ENCODE peak calls at places on chromosomes 16 and 17, in nine cellular contexts. One of them, this sample, is unnamed.

GRCh38 chr17:51869387-51869786 is 289.1 kb downstream of the CA10 start:
- DNase-seq in substantia nigra: no peak
- DNase-seq in tibial nerve: no peak
- DNase-seq in tibial artery: no peak
- DNase-seq in testis: peak; percentile 19
- DNase-seq in breast epithelium: no peak
- DNase-seq in K562: no peak
- DNase-seq in CD4-positive, CD25-positive, alpha-beta regulatory T cell: no peak
- DNase-seq in aorta: no peak
- DNase-seq in this sample: peak; percentile 19

GRCh38 chr16:87527055-87527724 is 34.4 kb upstream of the ZCCHC14 start:
- DNase-seq in substantia nigra: no peak
- DNase-seq in tibial nerve: no peak
- DNase-seq in tibial artery: no peak
- DNase-seq in testis: no peak
- DNase-seq in breast epithelium: no peak
- DNase-seq in K562: no peak
- DNase-seq in CD4-positive, CD25-positive, alpha-beta regulatory T cell: no peak
- DNase-seq in aorta: no peak
- DNase-seq in this sample: no peak

GRCh38 chr16:886802-887731 is 83.7 kb downstream of the LMF1 start:
- DNase-seq in substantia nigra: no peak
- DNase-seq in tibial nerve: no peak
- DNase-seq in tibial artery: no peak
- DNase-seq in testis: no peak
- DNase-seq in breast epithelium: no peak
- DNase-seq in K562: no peak
- DNase-seq in CD4-positive, CD25-positive, alpha-beta regulatory T cell: no peak
- DNase-seq in aorta: peak; percentile 26
- DNase-seq in this sample: no peak

GRCh38 chr16:18800674-18801196 is 614 bp downstream of the ARL6IP1 start:
- DNase-seq in substantia nigra: no peak
- DNase-seq in tibial nerve: no peak
- DNase-seq in tibial artery: no peak
- DNase-seq in testis: no peak
- DNase-seq in breast epithelium: no peak
- DNase-seq in K562: peak; percentile 14
- DNase-seq in CD4-positive, CD25-positive, alpha-beta regulatory T cell: no peak
- DNase-seq in aorta: no peak
- DNase-seq in this sample: no peak

GRCh38 chr16:8741636-8742427 is 55.6 kb downstream of the TMEM186 start:
- DNase-seq in substantia nigra: no peak
- DNase-seq in tibial nerve: no peak
- DNase-seq in tibial artery: no peak
- DNase-seq in testis: peak; percentile 42
- DNase-seq in breast epithelium: no peak
- DNase-seq in K562: no peak
- DNase-seq in CD4-positive, CD25-positive, alpha-beta regulatory T cell: no peak
- DNase-seq in aorta: no peak
- DNase-seq in this sample: no peak

GRCh38 chr16:56771558-56772279 is 41.8 kb downstream of the NUP93 start:
- DNase-seq in substantia nigra: no peak
- DNase-seq in tibial nerve: no peak
- DNase-seq in tibial artery: no peak
- DNase-seq in testis: no peak
- DNase-seq in breast epithelium: no peak
- DNase-seq in K562: no peak
- DNase-seq in CD4-positive, CD25-positive, alpha-beta regulatory T cell: no peak
- DNase-seq in aorta: no peak
- DNase-seq in this sample: no peak

GRCh38 chr16:46812781-46813555 is 18.0 kb downstream of the C16orf87 start:
- DNase-seq in substantia nigra: no peak
- DNase-seq in tibial nerve: no peak
- DNase-seq in tibial artery: no peak
- DNase-seq in testis: no peak
- DNase-seq in breast epithelium: no peak
- DNase-seq in K562: no peak
- DNase-seq in CD4-positive, CD25-positive, alpha-beta regulatory T cell: no peak
- DNase-seq in aorta: no peak
- DNase-seq in this sample: peak; percentile 35

GRCh38 chr16:3023415-3023668 is 400 bp downstream of the HCFC1R1 start:
- DNase-seq in substantia nigra: no peak
- DNase-seq in tibial nerve: no peak
- DNase-seq in tibial artery: no peak
- DNase-seq in testis: no peak
- DNase-seq in breast epithelium: no peak
- DNase-seq in K562: no peak
- DNase-seq in CD4-positive, CD25-positive, alpha-beta regulatory T cell: no peak
- DNase-seq in aorta: peak; percentile 82
- DNase-seq in this sample: no peak

GRCh38 chr17:40416671-40417070 is 1.0 kb downstream of the TOP2A start:
- DNase-seq in substantia nigra: no peak
- DNase-seq in tibial nerve: no peak
- DNase-seq in tibial artery: no peak
- DNase-seq in testis: no peak
- DNase-seq in breast epithelium: no peak
- DNase-seq in K562: no peak
- DNase-seq in CD4-positive, CD25-positive, alpha-beta regulatory T cell: no peak
- DNase-seq in aorta: no peak
- DNase-seq in this sample: no peak

GRCh38 chr17:40417258-40417608 is 463 bp downstream of the TOP2A start:
- DNase-seq in substantia nigra: no peak
- DNase-seq in tibial nerve: no peak
- DNase-seq in tibial artery: no peak
- DNase-seq in testis: peak; percentile 33
- DNase-seq in breast epithelium: no peak
- DNase-seq in K562: no peak
- DNase-seq in CD4-positive, CD25-positive, alpha-beta regulatory T cell: no peak
- DNase-seq in aorta: no peak
- DNase-seq in this sample: no peak

GRCh38 chr17:40419559-40420331 is 2.0 kb upstream of the TOP2A start:
- DNase-seq in substantia nigra: no peak
- DNase-seq in tibial nerve: no peak
- DNase-seq in tibial artery: no peak
- DNase-seq in testis: no peak
- DNase-seq in breast epithelium: no peak
- DNase-seq in K562: no peak
- DNase-seq in CD4-positive, CD25-positive, alpha-beta regulatory T cell: no peak
- DNase-seq in aorta: no peak
- DNase-seq in this sample: no peak

GRCh38 chr17:40417609-40418427 is at the start of gene TOP2A:
- DNase-seq in substantia nigra: peak; percentile 91
- DNase-seq in tibial nerve: peak; percentile 100
- DNase-seq in tibial artery: peak; percentile 99
- DNase-seq in testis: peak; percentile 100
- DNase-seq in breast epithelium: peak; percentile 97
- DNase-seq in K562: peak; percentile 100
- DNase-seq in CD4-positive, CD25-positive, alpha-beta regulatory T cell: peak; percentile 98
- DNase-seq in aorta: peak; percentile 96
- DNase-seq in this sample: peak; percentile 100

DNA sequence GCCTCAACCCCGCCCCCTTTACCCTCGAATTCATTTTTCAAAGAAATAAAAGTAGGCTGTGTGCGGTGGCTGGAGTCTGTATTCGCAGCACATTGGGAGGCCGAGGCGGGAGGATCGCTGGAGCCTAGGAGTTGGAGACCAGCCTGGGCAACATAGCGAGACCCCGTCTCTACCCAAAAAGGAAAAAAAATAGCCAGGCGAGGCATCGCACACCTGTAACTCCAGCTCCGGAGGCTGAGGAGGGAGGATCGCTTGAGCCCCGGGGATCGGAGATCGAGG is 671 bp upstream of the TOP2A start:
- DNase-seq in substantia nigra: no peak
- DNase-seq in tibial nerve: no peak
- DNase-seq in tibial artery: no peak
- DNase-seq in testis: no peak
- DNase-seq in breast epithelium: no peak
- DNase-seq in K562: no peak
- DNase-seq in CD4-positive, CD25-positive, alpha-beta regulatory T cell: no peak
- DNase-seq in aorta: peak; percentile 64
- DNase-seq in this sample: no peak
- H3K27ac ChIP-seq in substantia nigra: peak overlapping the region; percentile 33
- H3K27ac ChIP-seq in tibial nerve: peak overlapping the region; percentile 57
- H3K27ac ChIP-seq in tibial artery: peak overlapping the region; percentile 59
- H3K27ac ChIP-seq in testis: no peak overlapping the region
- H3K27ac ChIP-seq in breast epithelium: peak overlapping the region; percentile 73
- H3K27ac ChIP-seq in K562: peak overlapping the region; percentile 73
- H3K27ac ChIP-seq in CD4-positive, CD25-positive, alpha-beta regulatory T cell: no peak overlapping the region
- H3K27ac ChIP-seq in aorta: no peak overlapping the region
- H3K27ac ChIP-seq in this sample: peak overlapping the region; percentile 10

DNA sequence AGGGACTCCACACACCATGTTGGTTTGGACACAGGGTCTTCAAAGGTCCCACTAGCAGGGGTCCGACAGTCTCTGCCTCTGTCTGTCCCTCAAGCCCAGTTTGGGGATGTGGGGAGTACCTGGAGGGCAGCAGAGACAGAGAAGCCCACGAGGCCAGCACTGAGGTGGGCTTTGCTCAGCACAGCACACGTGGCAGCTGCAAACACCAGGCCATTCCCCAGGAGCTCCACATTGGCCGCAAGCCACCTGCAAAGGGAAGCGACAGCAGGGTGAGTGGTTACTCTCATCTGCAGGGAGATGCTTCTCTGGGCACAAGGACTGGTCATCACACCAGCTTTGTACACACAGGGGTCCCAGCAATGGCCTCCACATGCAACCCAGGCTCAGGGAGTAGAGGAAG is 62.0 kb downstream of the ABCC6 start:
- DNase-seq in substantia nigra: no peak
- DNase-seq in tibial nerve: no peak
- DNase-seq in tibial artery: no peak
- DNase-seq in testis: no peak
- DNase-seq in breast epithelium: no peak
- DNase-seq in K562: no peak
- DNase-seq in CD4-positive, CD25-positive, alpha-beta regulatory T cell: no peak
- DNase-seq in aorta: no peak
- DNase-seq in this sample: no peak
- H3K27ac ChIP-seq in substantia nigra: no peak overlapping the region
- H3K27ac ChIP-seq in tibial nerve: no peak overlapping the region
- H3K27ac ChIP-seq in tibial artery: no peak overlapping the region
- H3K27ac ChIP-seq in testis: no peak overlapping the region
- H3K27ac ChIP-seq in breast epithelium: no peak overlapping the region
- H3K27ac ChIP-seq in K562: no peak overlapping the region
- H3K27ac ChIP-seq in CD4-positive, CD25-positive, alpha-beta regulatory T cell: no peak overlapping the region
- H3K27ac ChIP-seq in aorta: no peak overlapping the region
- H3K27ac ChIP-seq in this sample: no peak overlapping the region

DNA sequence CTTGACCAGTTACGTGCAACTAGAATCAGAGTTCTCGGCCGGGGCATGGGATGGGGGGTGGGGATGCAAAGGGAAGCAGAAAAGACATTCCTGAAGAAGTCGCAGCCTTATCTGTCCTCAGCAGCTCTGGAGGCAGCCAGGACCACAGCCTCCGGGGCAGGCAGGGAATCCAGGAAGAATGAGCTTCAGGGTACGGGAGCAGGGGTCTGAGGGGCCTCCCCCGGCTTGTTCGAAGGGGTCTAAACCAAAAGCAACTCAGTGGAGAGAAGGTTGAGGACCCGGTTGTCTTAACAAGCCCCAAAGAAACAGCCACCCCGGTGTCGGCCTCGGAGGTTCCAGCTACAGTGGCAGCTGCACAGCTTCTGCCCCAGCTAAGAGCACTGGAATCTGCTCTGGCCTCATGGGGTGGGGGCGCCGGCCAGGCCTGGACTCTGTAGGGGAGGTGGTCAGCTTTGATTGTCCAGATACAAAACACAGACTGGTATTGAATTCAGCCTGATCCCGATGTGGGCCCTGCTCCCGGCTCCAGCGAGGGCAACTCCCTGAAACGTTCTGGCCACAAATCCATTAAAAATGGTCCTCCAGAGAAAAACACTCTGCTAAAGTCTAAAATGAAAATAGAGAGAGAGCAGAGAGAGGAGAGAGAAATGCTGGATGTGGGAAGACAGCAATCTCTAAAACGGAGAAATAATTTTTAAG is 7.7 kb downstream of the HOXB4 start:
- DNase-seq in substantia nigra: no peak
- DNase-seq in tibial nerve: no peak
- DNase-seq in tibial artery: no peak
- DNase-seq in testis: no peak
- DNase-seq in breast epithelium: no peak
- DNase-seq in K562: peak; percentile 65
- DNase-seq in CD4-positive, CD25-positive, alpha-beta regulatory T cell: no peak
- DNase-seq in aorta: no peak
- DNase-seq in this sample: peak; percentile 47
- H3K27ac ChIP-seq in substantia nigra: no peak overlapping the region
- H3K27ac ChIP-seq in tibial nerve: peak overlapping the region; percentile 79
- H3K27ac ChIP-seq in tibial artery: no peak overlapping the region
- H3K27ac ChIP-seq in testis: no peak overlapping the region
- H3K27ac ChIP-seq in breast epithelium: peak overlapping the region; percentile 76
- H3K27ac ChIP-seq in K562: peak overlapping the region; percentile 44
- H3K27ac ChIP-seq in CD4-positive, CD25-positive, alpha-beta regulatory T cell: no peak overlapping the region
- H3K27ac ChIP-seq in aorta: peak overlapping the region; percentile 81
- H3K27ac ChIP-seq in this sample: no peak overlapping the region

GRCh38 chr16:84841787-84842300 is 22.1 kb downstream of the CRISPLD2 start:
- DNase-seq in substantia nigra: no peak
- DNase-seq in tibial nerve: no peak
- DNase-seq in tibial artery: no peak
- DNase-seq in testis: no peak
- DNase-seq in breast epithelium: peak; percentile 80
- DNase-seq in K562: no peak
- DNase-seq in CD4-positive, CD25-positive, alpha-beta regulatory T cell: no peak
- DNase-seq in aorta: no peak
- DNase-seq in this sample: peak; percentile 62

GRCh38 chr16:84844049-84844350 is 24.2 kb downstream of the CRISPLD2 start:
- DNase-seq in substantia nigra: no peak
- DNase-seq in tibial nerve: no peak
- DNase-seq in tibial artery: no peak
- DNase-seq in testis: no peak
- DNase-seq in breast epithelium: no peak
- DNase-seq in K562: no peak
- DNase-seq in CD4-positive, CD25-positive, alpha-beta regulatory T cell: no peak
- DNase-seq in aorta: no peak
- DNase-seq in this sample: no peak

GRCh38 chr16:84844561-84845495 is 25.0 kb downstream of the CRISPLD2 start:
- DNase-seq in substantia nigra: no peak
- DNase-seq in tibial nerve: no peak
- DNase-seq in tibial artery: no peak
- DNase-seq in testis: no peak
- DNase-seq in breast epithelium: no peak
- DNase-seq in K562: no peak
- DNase-seq in CD4-positive, CD25-positive, alpha-beta regulatory T cell: no peak
- DNase-seq in aorta: no peak
- DNase-seq in this sample: no peak

GRCh38 chr16:84842516-84843148 is 22.8 kb downstream of the CRISPLD2 start:
- DNase-seq in substantia nigra: no peak
- DNase-seq in tibial nerve: no peak
- DNase-seq in tibial artery: no peak
- DNase-seq in testis: no peak
- DNase-seq in breast epithelium: no peak
- DNase-seq in K562: no peak
- DNase-seq in CD4-positive, CD25-positive, alpha-beta regulatory T cell: no peak
- DNase-seq in aorta: no peak
- DNase-seq in this sample: peak; percentile 31

DNA sequence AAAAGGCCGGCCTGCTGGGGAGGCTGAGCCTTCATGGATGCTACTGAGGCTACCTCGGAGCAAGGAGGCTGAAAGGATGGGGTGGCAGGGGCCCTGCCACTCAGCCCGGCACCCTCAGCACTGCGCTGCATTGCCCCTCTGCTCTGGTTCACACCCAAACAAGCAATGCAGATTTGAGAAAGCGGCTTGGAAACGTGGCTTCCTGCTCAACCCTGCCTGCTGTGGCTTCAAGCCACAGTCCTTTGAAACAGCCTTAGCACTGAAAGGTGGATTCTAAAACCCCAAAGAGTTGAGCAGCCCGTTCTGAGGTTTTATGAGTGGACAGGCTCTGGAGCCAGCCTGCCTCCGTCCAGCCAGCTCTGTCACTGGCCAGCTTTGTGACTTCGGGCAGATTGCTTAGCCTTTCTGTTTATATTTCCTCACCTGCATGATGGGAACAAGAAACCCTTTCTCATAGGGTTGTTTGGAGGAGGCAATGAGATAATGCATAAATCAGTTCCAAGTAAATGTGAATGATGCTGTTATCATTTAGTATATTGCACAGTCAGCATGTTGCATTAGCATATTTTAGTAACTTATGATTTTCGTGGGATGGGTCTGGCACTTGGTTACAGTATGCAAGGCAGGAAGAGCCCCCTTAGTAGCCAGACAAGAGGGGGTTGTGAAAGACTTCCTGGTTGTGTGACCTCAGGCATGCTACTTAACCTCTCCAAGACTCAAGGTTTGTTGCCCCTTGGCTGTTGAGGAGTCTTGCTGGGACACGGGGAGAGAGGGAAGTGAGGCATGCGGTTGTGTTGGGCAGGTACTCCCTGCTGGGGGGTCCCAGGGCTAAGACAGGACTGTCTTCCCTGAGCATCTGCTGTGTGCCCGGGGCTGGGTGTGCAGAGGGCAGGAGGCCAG is 23.6 kb downstream of the CRISPLD2 start:
- DNase-seq in substantia nigra: no peak
- DNase-seq in tibial nerve: no peak
- DNase-seq in tibial artery: no peak
- DNase-seq in testis: no peak
- DNase-seq in breast epithelium: no peak
- DNase-seq in K562: no peak
- DNase-seq in CD4-positive, CD25-positive, alpha-beta regulatory T cell: no peak
- DNase-seq in aorta: no peak
- DNase-seq in this sample: no peak
- H3K27ac ChIP-seq in substantia nigra: no peak overlapping the region
- H3K27ac ChIP-seq in tibial nerve: no peak overlapping the region
- H3K27ac ChIP-seq in tibial artery: no peak overlapping the region
- H3K27ac ChIP-seq in testis: no peak overlapping the region
- H3K27ac ChIP-seq in breast epithelium: peak overlapping the region; percentile 87
- H3K27ac ChIP-seq in K562: no peak overlapping the region
- H3K27ac ChIP-seq in CD4-positive, CD25-positive, alpha-beta regulatory T cell: no peak overlapping the region
- H3K27ac ChIP-seq in aorta: no peak overlapping the region
- H3K27ac ChIP-seq in this sample: no peak overlapping the region

This sample was measured in mammary epithelial cell.